ENCODE peak calls at places on chromosomes 11 and 22, in eight cellular contexts. One of them, this sample, is unnamed.

GRCh38 chr11:130513132-130513531 is 64.7 kb downstream of the ADAMTS15 start:
- DNase-seq in MM.1S: no peak
- DNase-seq in stomach: peak; percentile 69
- DNase-seq in cardiac muscle cell: no peak
- DNase-seq in fibroblast of lung: peak; percentile 67
- DNase-seq in ascending aorta: no peak
- DNase-seq in IMR-90: no peak
- DNase-seq in upper lobe of right lung: no peak
- DNase-seq in this sample: no peak

GRCh38 chr11:117597083-117597482 is 199.9 kb downstream of the DSCAML1 start:
- DNase-seq in MM.1S: peak; percentile 61
- DNase-seq in stomach: no peak
- DNase-seq in cardiac muscle cell: peak; percentile 90
- DNase-seq in fibroblast of lung: peak; percentile 22
- DNase-seq in ascending aorta: no peak
- DNase-seq in IMR-90: peak; percentile 32
- DNase-seq in upper lobe of right lung: peak; percentile 75
- DNase-seq in this sample: peak; percentile 34

GRCh38 chr11:95284057-95285052 is 53.4 kb upstream of the SESN3 start:
- DNase-seq in MM.1S: no peak
- DNase-seq in stomach: no peak
- DNase-seq in cardiac muscle cell: no peak
- DNase-seq in fibroblast of lung: no peak
- DNase-seq in ascending aorta: no peak
- DNase-seq in IMR-90: no peak
- DNase-seq in upper lobe of right lung: no peak
- DNase-seq in this sample: no peak

GRCh38 chr22:17035246-17035645 is 27.2 kb upstream of the GAB4 start:
- DNase-seq in MM.1S: no peak
- DNase-seq in stomach: peak; percentile 57
- DNase-seq in cardiac muscle cell: no peak
- DNase-seq in fibroblast of lung: no peak
- DNase-seq in ascending aorta: no peak
- DNase-seq in IMR-90: no peak
- DNase-seq in upper lobe of right lung: no peak
- DNase-seq in this sample: no peak

GRCh38 chr11:122168218-122168617 is 52.2 kb upstream of the BLID start:
- DNase-seq in MM.1S: no peak
- DNase-seq in stomach: no peak
- DNase-seq in cardiac muscle cell: no peak
- DNase-seq in fibroblast of lung: no peak
- DNase-seq in ascending aorta: no peak
- DNase-seq in IMR-90: no peak
- DNase-seq in upper lobe of right lung: no peak
- DNase-seq in this sample: no peak

GRCh38 chr22:39997939-39998726 is 3.4 kb downstream of the FAM83F start:
- DNase-seq in MM.1S: no peak
- DNase-seq in stomach: peak; percentile 83
- DNase-seq in cardiac muscle cell: no peak
- DNase-seq in fibroblast of lung: no peak
- DNase-seq in ascending aorta: no peak
- DNase-seq in IMR-90: peak; percentile 36
- DNase-seq in upper lobe of right lung: no peak
- DNase-seq in this sample: no peak

GRCh38 chr11:8661036-8661435 is 21.4 kb downstream of the TRIM66 start:
- DNase-seq in MM.1S: no peak
- DNase-seq in stomach: no peak
- DNase-seq in cardiac muscle cell: no peak
- DNase-seq in fibroblast of lung: no peak
- DNase-seq in ascending aorta: no peak
- DNase-seq in IMR-90: no peak
- DNase-seq in upper lobe of right lung: no peak
- DNase-seq in this sample: no peak

GRCh38 chr11:10407749-10408472 is 47.2 kb upstream of the AMPD3 start:
- DNase-seq in MM.1S: no peak
- DNase-seq in stomach: no peak
- DNase-seq in cardiac muscle cell: no peak
- DNase-seq in fibroblast of lung: no peak
- DNase-seq in ascending aorta: no peak
- DNase-seq in IMR-90: no peak
- DNase-seq in upper lobe of right lung: no peak
- DNase-seq in this sample: no peak

GRCh38 chr22:43941449-43941848 is 13.8 kb upstream of the SAMM50 start:
- DNase-seq in MM.1S: no peak
- DNase-seq in stomach: no peak
- DNase-seq in cardiac muscle cell: no peak
- DNase-seq in fibroblast of lung: no peak
- DNase-seq in ascending aorta: no peak
- DNase-seq in IMR-90: no peak
- DNase-seq in upper lobe of right lung: no peak
- DNase-seq in this sample: no peak

DNA sequence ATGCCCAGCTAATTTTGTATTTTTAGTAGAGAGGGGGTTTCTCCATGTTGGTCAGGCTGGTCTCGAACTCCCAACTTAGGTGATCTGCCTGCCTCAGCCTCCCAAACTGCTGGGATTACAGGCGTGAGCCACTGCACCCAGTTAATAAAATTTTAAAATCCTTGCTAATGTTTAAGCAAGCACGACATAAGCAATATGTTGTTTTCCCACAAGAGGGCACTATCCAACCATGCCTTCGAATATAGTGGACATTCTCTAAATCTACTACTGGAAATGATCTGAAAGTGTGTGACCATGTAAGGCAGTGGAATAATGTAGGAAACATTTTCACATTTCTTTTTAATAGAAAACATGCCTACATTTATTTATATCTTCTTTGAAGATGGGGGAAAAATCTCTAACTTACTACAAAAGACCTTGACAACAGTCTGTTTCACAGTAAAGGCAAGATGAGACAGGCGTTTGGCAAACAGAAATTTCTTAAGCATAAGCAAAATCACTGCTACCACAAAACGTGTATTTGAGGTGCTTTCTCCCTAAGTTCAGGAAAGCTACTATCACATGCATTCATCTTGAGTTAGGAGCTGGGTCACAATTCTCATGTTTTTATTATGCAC is 38.2 kb downstream of the PITPNB start:
- DNase-seq in MM.1S: peak; percentile 57
- DNase-seq in stomach: no peak
- DNase-seq in cardiac muscle cell: peak; percentile 75
- DNase-seq in fibroblast of lung: peak; percentile 89
- DNase-seq in ascending aorta: no peak
- DNase-seq in IMR-90: peak; percentile 86
- DNase-seq in upper lobe of right lung: no peak
- DNase-seq in this sample: peak; percentile 78
- H3K27ac ChIP-seq in MM.1S: no peak overlapping the region
- H3K27ac ChIP-seq in stomach: peak overlapping the region; percentile 64
- H3K27ac ChIP-seq in cardiac muscle cell: peak overlapping the region; percentile 74
- H3K27ac ChIP-seq in fibroblast of lung: peak overlapping the region; percentile 46
- H3K27ac ChIP-seq in ascending aorta: peak overlapping the region; percentile 85
- H3K27ac ChIP-seq in IMR-90: peak overlapping the region; percentile 67
- H3K27ac ChIP-seq in upper lobe of right lung: no peak overlapping the region
- H3K27ac ChIP-seq in this sample: no peak overlapping the region

DNA sequence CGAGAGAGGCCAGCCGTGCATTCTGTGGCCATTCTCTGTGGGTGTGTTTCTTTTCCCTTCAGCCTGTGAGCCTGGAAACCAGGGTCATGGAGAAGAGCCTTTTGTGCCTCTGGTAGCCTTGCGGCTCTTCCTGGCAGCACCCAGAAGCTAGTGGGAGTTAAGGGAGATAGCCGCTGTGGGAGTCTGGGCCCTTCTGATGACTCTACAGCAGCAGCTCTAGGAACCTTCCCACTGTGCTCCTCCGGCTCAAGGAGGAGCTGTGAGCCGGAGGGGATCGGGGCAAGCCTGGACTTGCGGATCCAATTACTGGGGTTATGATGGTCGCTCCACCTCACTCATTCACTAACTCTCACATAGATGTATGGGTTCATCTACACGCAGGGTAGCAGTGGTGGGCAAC is 10.5 kb downstream of the GTPBP1 start:
- DNase-seq in MM.1S: no peak
- DNase-seq in stomach: no peak
- DNase-seq in cardiac muscle cell: no peak
- DNase-seq in fibroblast of lung: no peak
- DNase-seq in ascending aorta: no peak
- DNase-seq in IMR-90: no peak
- DNase-seq in upper lobe of right lung: no peak
- DNase-seq in this sample: no peak
- H3K4me3 ChIP-seq in MM.1S: no peak overlapping the region
- H3K4me3 ChIP-seq in stomach: no peak overlapping the region
- H3K4me3 ChIP-seq in cardiac muscle cell: no peak overlapping the region
- H3K4me3 ChIP-seq in fibroblast of lung: no peak overlapping the region
- H3K4me3 ChIP-seq in ascending aorta: no peak overlapping the region
- H3K4me3 ChIP-seq in IMR-90: no peak overlapping the region
- H3K4me3 ChIP-seq in upper lobe of right lung: no peak overlapping the region
- H3K4me3 ChIP-seq in this sample: no peak overlapping the region

DNA sequence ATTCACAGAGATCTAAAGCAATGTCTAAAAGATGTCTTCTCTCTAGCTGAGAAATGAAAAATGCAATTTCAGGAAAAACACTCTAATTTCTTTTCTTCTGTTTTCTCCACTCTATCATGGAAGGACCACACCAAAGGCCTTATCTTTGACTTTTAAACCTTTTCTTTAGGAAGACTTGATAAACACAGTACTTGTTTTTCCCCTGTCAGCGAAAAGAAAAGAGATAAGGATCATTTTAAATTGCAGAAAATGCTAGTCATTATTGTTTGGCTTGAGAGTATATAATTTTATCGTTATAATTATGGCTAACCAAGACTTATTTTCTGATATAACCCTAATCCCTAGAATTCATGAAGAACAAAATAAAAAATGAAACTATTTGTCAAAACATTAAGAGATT is 462.4 kb upstream of the API5 start:
- DNase-seq in MM.1S: no peak
- DNase-seq in stomach: no peak
- DNase-seq in cardiac muscle cell: no peak
- DNase-seq in fibroblast of lung: no peak
- DNase-seq in ascending aorta: no peak
- DNase-seq in IMR-90: no peak
- DNase-seq in upper lobe of right lung: no peak
- DNase-seq in this sample: no peak
- TF ChIP-seq CTCF in MM.1S: no peak
- TF ChIP-seq CTCF in stomach: no peak
- TF ChIP-seq CTCF in cardiac muscle cell: no peak
- TF ChIP-seq CTCF in fibroblast of lung: no peak
- TF ChIP-seq CTCF in ascending aorta: no peak
- TF ChIP-seq CTCF in IMR-90: no peak
- TF ChIP-seq CTCF in upper lobe of right lung: no peak
- TF ChIP-seq CTCF in this sample: no peak

GRCh38 chr22:45334068-45334467 is 24.3 kb downstream of the FAM118A start:
- DNase-seq in MM.1S: no peak
- DNase-seq in stomach: no peak
- DNase-seq in cardiac muscle cell: no peak
- DNase-seq in fibroblast of lung: no peak
- DNase-seq in ascending aorta: no peak
- DNase-seq in IMR-90: no peak
- DNase-seq in upper lobe of right lung: no peak
- DNase-seq in this sample: no peak
- H3K27ac ChIP-seq in MM.1S: no peak overlapping the region
- H3K27ac ChIP-seq in stomach: no peak overlapping the region
- H3K27ac ChIP-seq in cardiac muscle cell: peak overlapping the region; percentile 71
- H3K27ac ChIP-seq in fibroblast of lung: no peak overlapping the region
- H3K27ac ChIP-seq in ascending aorta: peak overlapping the region; percentile 43
- H3K27ac ChIP-seq in IMR-90: no peak overlapping the region
- H3K27ac ChIP-seq in upper lobe of right lung: no peak overlapping the region
- H3K27ac ChIP-seq in this sample: no peak overlapping the region

GRCh38 chr22:50293441-50294318 is 13.8 kb downstream of the PLXNB2 start:
- DNase-seq in MM.1S: no peak
- DNase-seq in stomach: peak; percentile 94
- DNase-seq in cardiac muscle cell: peak; percentile 87
- DNase-seq in fibroblast of lung: peak; percentile 52
- DNase-seq in ascending aorta: no peak
- DNase-seq in IMR-90: peak; percentile 60
- DNase-seq in upper lobe of right lung: peak; percentile 92
- DNase-seq in this sample: peak; percentile 53
- H3K4me3 ChIP-seq in MM.1S: no peak overlapping the region
- H3K4me3 ChIP-seq in stomach: peak overlapping the region; percentile 27
- H3K4me3 ChIP-seq in cardiac muscle cell: no peak overlapping the region
- H3K4me3 ChIP-seq in fibroblast of lung: peak overlapping the region; percentile 22
- H3K4me3 ChIP-seq in ascending aorta: peak overlapping the region; percentile 45
- H3K4me3 ChIP-seq in IMR-90: peak overlapping the region; percentile 41
- H3K4me3 ChIP-seq in upper lobe of right lung: peak overlapping the region; percentile 39
- H3K4me3 ChIP-seq in this sample: peak overlapping the region; percentile 22

DNA sequence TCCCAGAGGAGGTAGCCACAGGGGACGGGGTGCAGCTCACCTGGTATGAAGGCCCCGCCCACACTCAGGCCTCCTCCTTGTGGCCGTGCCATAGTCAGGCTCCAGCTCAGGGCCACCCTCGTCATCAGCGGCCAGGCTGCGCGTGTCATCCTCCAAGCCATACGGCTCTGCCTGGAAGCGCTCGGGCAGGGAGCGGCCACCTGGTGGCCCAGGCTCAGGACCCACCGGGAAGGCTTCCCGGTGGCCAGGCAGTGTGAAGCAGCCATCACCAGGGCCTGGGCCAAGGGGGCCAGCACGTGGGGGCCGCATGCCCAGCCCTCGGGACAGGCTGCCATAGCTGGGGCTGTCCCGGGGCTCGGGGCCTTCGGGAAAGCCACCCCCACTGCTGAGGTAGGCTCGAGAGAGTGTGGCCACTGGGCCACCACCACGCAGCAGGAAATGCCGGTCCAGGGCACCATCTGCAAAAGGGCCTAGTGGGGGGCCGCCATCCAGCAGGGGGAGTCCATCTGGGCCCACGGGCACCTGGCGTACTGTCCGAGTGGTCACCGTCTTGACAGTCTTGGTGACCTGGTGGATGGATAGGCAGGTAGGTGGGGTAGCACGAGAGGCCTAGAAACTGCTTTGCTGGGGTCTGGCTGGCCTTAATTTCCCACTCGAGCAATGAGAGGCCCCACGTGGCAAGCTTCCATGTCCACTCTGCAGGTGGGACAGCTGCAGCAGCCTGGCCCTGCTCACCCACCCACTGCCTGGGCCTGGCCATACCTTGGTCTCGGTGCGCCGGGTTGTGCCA is 35.3 kb downstream of the ARVCF start:
- DNase-seq in MM.1S: no peak
- DNase-seq in stomach: no peak
- DNase-seq in cardiac muscle cell: no peak
- DNase-seq in fibroblast of lung: no peak
- DNase-seq in ascending aorta: no peak
- DNase-seq in IMR-90: no peak
- DNase-seq in upper lobe of right lung: no peak
- DNase-seq in this sample: no peak
- TF ChIP-seq CTCF in MM.1S: no peak
- TF ChIP-seq CTCF in stomach: no peak
- TF ChIP-seq CTCF in cardiac muscle cell: no peak
- TF ChIP-seq CTCF in fibroblast of lung: no peak
- TF ChIP-seq CTCF in ascending aorta: no peak
- TF ChIP-seq CTCF in IMR-90: no peak
- TF ChIP-seq CTCF in upper lobe of right lung: no peak
- TF ChIP-seq CTCF in this sample: no peak

GRCh38 chr22:46066691-46067090 is 83.6 kb upstream of the PPARA start:
- DNase-seq in MM.1S: no peak
- DNase-seq in stomach: peak; percentile 44
- DNase-seq in cardiac muscle cell: no peak
- DNase-seq in fibroblast of lung: no peak
- DNase-seq in ascending aorta: peak; percentile 8
- DNase-seq in IMR-90: no peak
- DNase-seq in upper lobe of right lung: peak; percentile 25
- DNase-seq in this sample: no peak
- H3K27ac ChIP-seq in MM.1S: no peak overlapping the region
- H3K27ac ChIP-seq in stomach: peak overlapping the region; percentile 99
- H3K27ac ChIP-seq in cardiac muscle cell: no peak overlapping the region
- H3K27ac ChIP-seq in fibroblast of lung: peak overlapping the region; percentile 98
- H3K27ac ChIP-seq in ascending aorta: peak overlapping the region; percentile 99
- H3K27ac ChIP-seq in IMR-90: peak overlapping the region; percentile 31
- H3K27ac ChIP-seq in upper lobe of right lung: peak overlapping the region; percentile 100
- H3K27ac ChIP-seq in this sample: no peak overlapping the region

GRCh38 chr22:30806391-30806861 is 111.8 kb downstream of the OSBP2 start:
- DNase-seq in MM.1S: no peak
- DNase-seq in stomach: no peak
- DNase-seq in cardiac muscle cell: peak; percentile 54
- DNase-seq in fibroblast of lung: peak; percentile 61
- DNase-seq in ascending aorta: no peak
- DNase-seq in IMR-90: peak; percentile 67
- DNase-seq in upper lobe of right lung: no peak
- DNase-seq in this sample: peak; percentile 43
- H3K4me3 ChIP-seq in MM.1S: no peak overlapping the region
- H3K4me3 ChIP-seq in stomach: no peak overlapping the region
- H3K4me3 ChIP-seq in cardiac muscle cell: no peak overlapping the region
- H3K4me3 ChIP-seq in fibroblast of lung: no peak overlapping the region
- H3K4me3 ChIP-seq in ascending aorta: no peak overlapping the region
- H3K4me3 ChIP-seq in IMR-90: no peak overlapping the region
- H3K4me3 ChIP-seq in upper lobe of right lung: no peak overlapping the region
- H3K4me3 ChIP-seq in this sample: no peak overlapping the region